ENCODE peak calls at places on chromosomes 7 and 10, in four cellular contexts. J is K562, C is endothelial cell of umbilical vein, X is GM12878. W is an unnamed sample.

GRCh38 chr10:3265081-3265480 is 92.5 kb upstream of the PITRM1 start:
- DNase-seq in C (peak; percentile 26), J (no peak), X (no peak), W (peak; percentile 16)

GRCh38 chr7:152759655-152760383 is at the start of gene ACTR3B:
- DNase-seq in J (peak; percentile 100), X (no peak), C (peak; percentile 35), W (peak; percentile 79)

GRCh38 chr7:132564090-132564489 is 12.2 kb downstream of the PLXNA4 start:
- DNase-seq in C (no peak), J (no peak), X (no peak), W (no peak)

GRCh38 chr7:82723411-82723810 is 279.8 kb upstream of the CACNA2D1 start:
- DNase-seq in C (no peak), X (no peak), J (no peak), W (no peak)

GRCh38 chr7:48899932-48900331 is 24.4 kb upstream of the CDC14C start:
- DNase-seq in C (no peak), X (no peak), J (no peak), W (no peak)

GRCh38 chr10:117967149-117967548 is 79.6 kb downstream of the RAB11FIP2 start:
- DNase-seq in C (no peak), X (no peak), J (no peak), W (no peak)

GRCh38 chr10:114825513-114826253 is 4.1 kb downstream of the FHIP2A start:
- DNase-seq in X (peak; percentile 55), J (no peak), C (peak; percentile 64), W (peak; percentile 96)

GRCh38 chr10:27890971-27891370 is 107.9 kb downstream of the ODAD2 start:
- DNase-seq in C (no peak), X (no peak), J (no peak), W (no peak)

GRCh38 chr7:100016209-100016901 is 959 bp downstream of the ZKSCAN1 start:
- DNase-seq in C (peak; percentile 63), X (no peak), J (no peak), W (no peak)

GRCh38 chr7:48443051-48443450 is 271.8 kb downstream of the ABCA13 start:
- DNase-seq in C (no peak), X (no peak), J (no peak), W (no peak)

GRCh38 chr7:37510043-37510634 is 61.5 kb upstream of the ELMO1 start:
- DNase-seq in C (peak; percentile 46), X (no peak), J (peak; percentile 29), W (no peak)

GRCh38 chr7:80231719-80232118 is 97.1 kb downstream of the GNAI1 start:
- DNase-seq in J (no peak), C (no peak), X (no peak), W (peak; percentile 79)

GRCh38 chr7:107958764-107959526 is 44.0 kb downstream of the LAMB1 start:
- DNase-seq in C (no peak), X (no peak), J (no peak), W (peak; percentile 90)

GRCh38 chr7:107960306-107960705 is 42.7 kb downstream of the LAMB1 start:
- DNase-seq in X (no peak), C (no peak), J (no peak), W (no peak)

GRCh38 chr7:107962817-107963216 is 40.1 kb downstream of the LAMB1 start:
- DNase-seq in C (no peak), J (no peak), X (no peak), W (no peak)

GRCh38 chr7:107961399-107961798 is 41.6 kb downstream of the LAMB1 start:
- DNase-seq in J (no peak), C (no peak), X (no peak), W (no peak)

DNA sequence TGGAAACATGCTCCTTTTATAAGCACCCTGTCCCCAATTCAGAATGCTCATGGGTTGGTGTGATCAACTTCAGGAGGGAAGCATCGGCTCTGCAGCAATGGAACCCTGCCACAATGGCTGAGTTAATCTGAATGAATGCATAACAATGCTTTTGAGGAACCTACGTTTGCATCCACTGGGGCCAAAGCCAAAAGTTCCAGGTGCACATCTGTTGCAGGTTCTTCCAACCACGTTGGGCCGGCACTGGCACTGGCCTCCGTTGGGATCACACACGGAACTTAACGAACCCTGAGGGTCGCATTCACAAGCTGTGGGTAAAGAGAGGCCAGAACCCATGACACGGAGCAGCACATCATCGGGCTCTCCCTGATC is 43.4 kb downstream of the LAMB1 start:
- DNase-seq in C (no peak), J (no peak), X (no peak), W (no peak)
- TF ChIP-seq FOS in C (no peak), J (no peak), X (no peak), W (no peak)

GRCh38 chr7:158733220-158733519 is 28.6 kb upstream of the NCAPG2 start:
- DNase-seq in C (no peak), X (no peak), J (no peak), W (no peak)

GRCh38 chr7:158733762-158734494 is 29.3 kb upstream of the NCAPG2 start:
- DNase-seq in J (no peak), X (no peak), C (no peak), W (no peak)

GRCh38 chr7:158731761-158732160 is 27.2 kb upstream of the NCAPG2 start:
- DNase-seq in C (no peak), X (no peak), J (no peak), W (no peak)

GRCh38 chr7:158730383-158731055 is 25.9 kb upstream of the NCAPG2 start:
- DNase-seq in X (no peak), C (no peak), J (no peak), W (peak; percentile 19)

GRCh38 chr7:158732483-158733219 is 28.0 kb upstream of the NCAPG2 start:
- DNase-seq in X (no peak), J (no peak), C (no peak), W (no peak)
- TF ChIP-seq FOS in X (no peak), J (no peak), C (no peak), W (no peak)

GRCh38 chr7:74355091-74355490 is 65.9 kb downstream of the CLIP2 start:
- DNase-seq in J (no peak), X (no peak), C (peak; percentile 70), W (peak; percentile 88)
- TF ChIP-seq FOS in J (peak; percentile 26), X (no peak), C (peak; percentile 82), W (peak; percentile 57)

DNA sequence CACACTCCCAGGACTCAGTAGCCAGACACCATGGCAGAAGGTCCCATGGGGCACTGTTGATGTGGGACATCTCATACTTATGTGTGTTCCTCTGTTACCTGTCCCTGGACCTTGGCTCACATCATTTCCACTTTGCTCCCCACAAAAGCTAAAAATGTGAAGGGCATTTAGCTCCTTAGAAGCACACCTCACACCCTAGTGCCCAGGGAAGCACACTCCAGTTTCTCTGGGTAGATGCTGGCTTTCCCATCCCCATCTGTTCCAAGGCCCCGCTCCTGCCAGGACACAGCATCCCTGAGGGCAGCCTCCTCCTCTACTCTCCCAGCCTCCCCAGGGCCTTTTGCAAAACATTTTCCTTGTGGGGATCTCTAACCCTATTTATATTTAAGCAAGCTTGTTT is 572.4 kb upstream of the MGMT start:
- DNase-seq in X (no peak), C (no peak), J (no peak), W (no peak)
- TF ChIP-seq FOS in X (no peak), C (no peak), J (no peak), W (no peak)

GRCh38 chr7:137445998-137446397 is 102.5 kb upstream of the PTN start:
- DNase-seq in X (no peak), C (no peak), J (no peak), W (no peak)
- TF ChIP-seq FOS in X (no peak), C (no peak), J (no peak), W (no peak)

GRCh38 chr10:131973160-131973951 is 8.4 kb downstream of the BNIP3 start:
- DNase-seq in X (no peak), C (no peak), J (no peak), W (no peak)
- TF ChIP-seq FOS in X (no peak), C (no peak), J (no peak), W (no peak)

DNA sequence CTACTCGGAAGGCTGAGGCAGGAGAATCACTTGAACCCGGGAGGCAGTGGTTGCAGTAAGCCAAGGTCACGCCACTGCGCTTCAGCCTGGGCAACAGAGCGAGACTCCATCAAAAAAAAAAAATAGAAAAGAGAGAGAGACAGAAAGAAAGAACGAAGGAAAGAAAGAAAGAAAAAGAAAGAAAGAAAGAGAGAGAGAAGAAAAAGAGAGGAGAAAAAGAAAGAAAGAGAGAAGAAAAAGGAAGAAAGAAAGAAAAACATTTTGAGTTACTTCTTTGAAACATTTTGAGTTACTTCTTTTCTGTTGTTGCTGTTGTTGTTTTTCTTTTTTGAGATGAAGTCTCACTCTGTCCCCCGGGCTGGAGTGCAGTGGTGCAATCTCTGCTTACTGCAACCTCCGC is 2.4 kb upstream of the MKI67 start:
- DNase-seq in J (no peak), C (no peak), X (no peak), W (no peak)
- TF ChIP-seq FOS in J (no peak), C (no peak), X (no peak), W (no peak)

DNA sequence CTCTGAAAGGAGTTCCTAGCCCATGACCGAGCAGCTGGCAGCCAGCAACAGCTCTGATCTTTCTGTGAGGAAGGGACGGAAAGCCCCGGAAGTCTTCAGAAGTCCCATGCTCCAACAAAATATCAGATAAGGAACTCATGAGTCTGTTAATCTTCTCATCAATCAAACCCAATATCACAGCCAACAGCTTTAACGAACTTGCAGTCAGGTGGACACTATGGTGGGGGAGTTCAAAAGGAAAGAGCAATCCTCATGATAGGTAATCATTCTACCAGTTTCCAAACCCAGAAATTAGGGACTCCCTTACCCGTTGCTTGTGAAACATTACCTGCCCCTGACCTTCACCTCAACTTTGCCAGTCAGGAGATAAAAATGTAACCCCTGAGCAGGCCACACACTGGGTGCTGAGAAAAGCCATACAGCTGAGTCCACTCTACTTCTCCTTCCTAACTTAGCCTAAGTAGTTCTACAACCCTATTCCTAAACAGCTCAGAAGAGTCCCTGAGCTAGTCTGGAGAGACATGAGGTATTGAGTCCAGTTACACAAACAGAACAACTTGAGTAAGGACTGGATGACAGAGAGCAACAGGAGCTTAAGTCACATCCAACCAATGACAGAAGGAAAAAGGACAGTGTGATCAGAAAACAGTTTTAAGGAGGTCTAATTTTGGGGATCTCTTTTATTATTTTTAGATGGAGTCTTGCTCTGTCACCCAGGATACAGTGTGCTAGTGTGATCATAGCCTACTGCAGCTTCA is 2.2 kb downstream of the NDST2 start:
- DNase-seq in J (no peak), X (no peak), C (no peak), W (peak; percentile 37)
- TF ChIP-seq FOS in J (no peak), X (no peak), C (no peak), W (no peak)

GRCh38 chr10:38032881-38033280 is 22.4 kb downstream of the ZNF33A start:
- DNase-seq in J (no peak), C (peak; percentile 9), X (no peak), W (no peak)
- TF ChIP-seq FOS in J (no peak), C (no peak), X (no peak), W (no peak)

W was measured in IMR-90.